ENCODE peak calls at places on chromosomes 16 and 17, in four cellular contexts. One of them, this sample, is unnamed.

GRCh38 chr17:81509048-81509686 is 3.4 kb downstream of the ACTG1 start:
- ATAC-seq in Panc1: no peak
- ATAC-seq in HCT116: peak
- ATAC-seq in GM12878: peak
- ATAC-seq in this sample: no peak

GRCh38 chr16:55754056-55754455 is 78.8 kb downstream of the CES1 start:
- ATAC-seq in Panc1: no peak
- ATAC-seq in GM12878: no peak
- ATAC-seq in HCT116: no peak
- ATAC-seq in this sample: no peak

GRCh38 chr17:71115669-71115972 is 946.3 kb downstream of the KCNJ2 start:
- ATAC-seq in HCT116: no peak
- ATAC-seq in Panc1: no peak
- ATAC-seq in GM12878: no peak
- ATAC-seq in this sample: peak

GRCh38 chr17:27818311-27819170 is 18.2 kb upstream of the NOS2 start:
- ATAC-seq in HCT116: no peak
- ATAC-seq in GM12878: peak
- ATAC-seq in Panc1: no peak
- ATAC-seq in this sample: peak

GRCh38 chr17:28996554-28997096 is 9.2 kb downstream of the SEZ6 start:
- ATAC-seq in Panc1: peak
- ATAC-seq in HCT116: no peak
- ATAC-seq in GM12878: no peak
- ATAC-seq in this sample: no peak

GRCh38 chr16:21602785-21603184 is 3.4 kb downstream of the METTL9 start:
- ATAC-seq in HCT116: no peak
- ATAC-seq in Panc1: no peak
- ATAC-seq in GM12878: no peak
- ATAC-seq in this sample: no peak

GRCh38 chr16:86037999-86038922 is 139.3 kb downstream of the IRF8 start:
- ATAC-seq in GM12878: no peak
- ATAC-seq in Panc1: no peak
- ATAC-seq in HCT116: no peak
- ATAC-seq in this sample: no peak

GRCh38 chr17:78284146-78284545 is 52.7 kb downstream of the TMEM235 start:
- ATAC-seq in GM12878: no peak
- ATAC-seq in Panc1: peak
- ATAC-seq in HCT116: no peak
- ATAC-seq in this sample: peak

GRCh38 chr17:50793007-50793406 is 25.7 kb upstream of the ANKRD40CL start:
- ATAC-seq in Panc1: peak
- ATAC-seq in HCT116: peak
- ATAC-seq in GM12878: no peak
- ATAC-seq in this sample: no peak

DNA sequence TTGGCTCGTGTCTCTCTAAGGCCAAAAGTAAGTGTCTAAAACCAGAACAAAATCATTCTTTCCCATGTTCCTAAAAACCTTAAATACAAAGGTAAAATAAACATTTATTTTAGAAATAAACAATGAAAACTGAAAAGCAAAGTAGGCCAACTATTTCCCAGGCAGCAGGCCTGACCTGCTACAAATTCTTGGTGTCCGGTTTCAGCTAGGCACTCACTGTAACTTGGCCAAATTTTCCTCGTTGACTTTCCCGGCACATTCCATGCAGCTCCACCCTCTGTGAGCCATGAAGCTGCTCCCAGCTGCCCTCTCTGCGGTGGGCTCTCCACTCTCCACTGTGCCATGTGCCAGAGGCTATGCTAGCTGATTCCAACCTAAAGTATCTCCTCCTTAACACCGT is 4.1 kb downstream of the CDRT4 start:
- ATAC-seq in GM12878: no peak
- ATAC-seq in HCT116: peak
- ATAC-seq in Panc1: no peak
- ATAC-seq in this sample: peak
- TF ChIP-seq POLR2AphosphoS5 in GM12878: no peak
- TF ChIP-seq POLR2AphosphoS5 in HCT116: no peak
- TF ChIP-seq POLR2AphosphoS5 in Panc1: no peak
- TF ChIP-seq POLR2AphosphoS5 in this sample: peak

DNA sequence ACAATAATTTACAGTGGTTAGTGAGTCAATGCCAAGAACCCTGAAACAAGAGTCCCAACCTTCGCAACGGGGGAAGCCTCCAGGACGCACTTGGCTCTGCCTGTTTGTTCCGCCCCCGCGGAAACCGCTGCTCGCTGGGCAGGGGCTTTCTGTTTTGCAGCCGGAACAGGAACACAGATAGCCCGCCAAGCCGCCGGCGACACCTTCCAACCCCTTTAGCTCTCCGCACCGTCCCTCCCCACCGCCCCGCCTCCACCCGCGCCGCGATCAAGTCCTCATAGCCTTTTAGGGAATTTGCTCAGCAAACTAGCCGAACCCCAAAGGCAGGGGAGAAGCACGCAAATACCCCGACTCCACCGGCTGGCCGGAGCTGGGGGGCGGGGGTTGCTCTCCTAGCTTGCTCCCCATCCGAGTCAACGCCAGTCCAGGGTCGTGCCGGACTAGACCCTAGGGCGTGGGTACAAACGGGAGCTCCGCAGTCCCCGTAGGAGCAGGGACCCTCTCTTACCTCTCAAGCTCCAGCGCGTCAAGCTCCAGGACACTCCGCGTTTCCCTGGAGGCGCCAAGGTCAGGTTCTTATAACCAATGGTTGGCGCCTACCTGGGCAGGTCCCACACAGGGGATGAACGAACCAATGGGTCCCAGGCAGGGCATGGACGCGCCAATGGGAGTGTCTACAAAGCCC is at the start of gene SLFN13:
- ATAC-seq in HCT116: no peak
- ATAC-seq in GM12878: peak
- ATAC-seq in Panc1: peak
- ATAC-seq in this sample: peak
- H3K27ac ChIP-seq in HCT116: no peak
- H3K27ac ChIP-seq in GM12878: peak
- H3K27ac ChIP-seq in Panc1: peak
- H3K27ac ChIP-seq in this sample: peak

GRCh38 chr16:64172652-64173051 is 949.2 kb downstream of the CDH11 start:
- ATAC-seq in HCT116: no peak
- ATAC-seq in GM12878: no peak
- ATAC-seq in Panc1: no peak
- ATAC-seq in this sample: no peak

GRCh38 chr16:64167851-64168770 is 953.8 kb downstream of the CDH11 start:
- ATAC-seq in HCT116: no peak
- ATAC-seq in GM12878: no peak
- ATAC-seq in Panc1: no peak
- ATAC-seq in this sample: no peak

GRCh38 chr16:64174327-64174726 is 947.5 kb downstream of the CDH11 start:
- ATAC-seq in HCT116: no peak
- ATAC-seq in GM12878: no peak
- ATAC-seq in Panc1: no peak
- ATAC-seq in this sample: no peak

DNA sequence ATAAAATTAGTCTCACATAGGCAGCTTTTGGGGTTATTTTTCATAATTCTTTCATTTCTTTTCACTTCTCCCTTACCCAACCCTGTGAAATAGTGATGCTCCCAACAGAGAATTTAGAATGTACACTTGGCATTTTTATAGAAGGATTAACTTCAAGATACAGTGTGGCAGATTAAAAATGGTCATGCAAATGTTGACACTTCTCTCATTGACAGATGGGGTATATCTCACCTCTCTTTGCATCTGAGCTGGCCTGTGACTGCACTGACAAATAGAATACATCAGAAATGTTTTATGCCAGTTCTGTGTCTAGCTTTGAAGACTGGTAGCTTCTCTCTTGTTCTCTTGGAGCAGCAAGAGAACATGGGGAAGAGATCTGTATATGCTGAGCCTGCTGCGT is 949.7 kb downstream of the CDH11 start:
- ATAC-seq in GM12878: no peak
- ATAC-seq in Panc1: no peak
- ATAC-seq in HCT116: no peak
- ATAC-seq in this sample: no peak
- TF ChIP-seq POLR2AphosphoS5 in GM12878: no peak
- TF ChIP-seq POLR2AphosphoS5 in Panc1: no peak
- TF ChIP-seq POLR2AphosphoS5 in HCT116: no peak
- TF ChIP-seq POLR2AphosphoS5 in this sample: no peak

DNA sequence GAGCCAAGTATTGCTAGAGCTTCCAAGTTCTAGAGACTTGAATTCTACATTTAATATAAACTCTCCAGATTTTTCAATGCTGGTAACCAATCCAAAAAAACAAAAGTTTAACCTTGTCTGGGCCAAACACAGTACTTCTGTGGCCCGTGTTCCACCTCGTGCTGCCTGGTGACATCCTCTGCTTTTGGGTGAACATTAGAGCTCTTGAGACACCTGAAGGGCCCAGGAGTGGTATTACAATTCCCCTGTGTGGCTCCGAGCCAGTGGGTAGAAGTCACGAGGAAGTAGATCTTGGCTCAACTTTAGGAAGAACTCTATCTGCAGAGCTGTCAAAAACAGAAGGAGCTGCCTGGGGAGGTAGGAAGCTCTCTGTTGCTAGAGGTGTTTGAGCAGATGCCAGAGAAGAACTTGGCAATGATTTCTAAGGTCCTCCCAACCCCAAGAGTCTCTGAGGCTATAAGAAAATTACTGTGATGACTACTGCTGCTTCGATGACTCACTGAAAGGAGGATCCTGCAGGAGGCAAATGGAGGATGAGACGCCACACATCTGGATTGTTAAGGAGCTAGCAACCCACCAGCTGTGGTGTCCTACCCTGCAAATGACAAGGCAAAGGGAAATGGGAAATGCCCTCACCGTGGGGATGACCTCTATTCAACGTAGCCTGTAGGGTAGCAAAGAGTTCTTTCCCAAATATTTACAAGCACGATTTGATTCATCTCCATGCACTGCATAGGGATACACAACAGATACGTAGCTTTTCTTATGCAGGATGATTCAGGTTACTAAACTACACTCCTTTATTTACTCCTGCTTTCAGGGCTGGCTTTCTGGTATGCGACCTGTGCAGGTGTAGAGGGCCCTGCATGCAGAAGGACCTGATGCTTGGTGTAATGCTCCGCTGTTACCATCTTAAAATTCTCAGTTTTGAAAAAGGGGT is 45.8 kb upstream of the GAS7 start:
- ATAC-seq in GM12878: no peak
- ATAC-seq in Panc1: no peak
- ATAC-seq in HCT116: no peak
- ATAC-seq in this sample: peak
- H3K27ac ChIP-seq in GM12878: no peak
- H3K27ac ChIP-seq in Panc1: no peak
- H3K27ac ChIP-seq in HCT116: no peak
- H3K27ac ChIP-seq in this sample: no peak

GRCh38 chr16:15827709-15828343 is 29.0 kb downstream of the MYH11 start:
- ATAC-seq in Panc1: no peak
- ATAC-seq in HCT116: no peak
- ATAC-seq in GM12878: no peak
- ATAC-seq in this sample: no peak
- TF ChIP-seq POLR2AphosphoS5 in Panc1: no peak
- TF ChIP-seq POLR2AphosphoS5 in HCT116: no peak
- TF ChIP-seq POLR2AphosphoS5 in GM12878: no peak
- TF ChIP-seq POLR2AphosphoS5 in this sample: peak